ENCODE peak calls at places on chromosomes 2 and 18, in seven cellular contexts. E is iris pigment epithelial cell; T is progenitor cell of endocrine pancreas; B is cardiac fibroblast; A is psoas muscle; H is fibroblast of the aortic adventitia; C is stimulated activated CD8-positive, alpha-beta memory T cell treated with anti-CD3 and anti-CD28 coated beads, Interleukin-15, amount 100 ng/mL, for 1 hour. O is an unnamed sample.

GRCh38 chr2:174035981-174036742 is 71.0 kb upstream of the SP3 start:
- DNase-seq in T (no peak), B (peak), A (no peak), E (peak), C (no peak), H (peak), O (peak)

GRCh38 chr2:219107837-219108236 is 47.1 kb upstream of the IHH start:
- DNase-seq in A (no peak), H (no peak), E (no peak), B (no peak), T (no peak), C (no peak), O (no peak)

GRCh38 chr18:76382265-76382664 is 112.8 kb downstream of the ZNF516 start:
- DNase-seq in E (no peak), T (no peak), H (no peak), B (no peak), C (no peak), A (no peak), O (no peak)

GRCh38 chr2:66888791-66889631 is 454.1 kb downstream of the MEIS1 start:
- DNase-seq in T (no peak), E (peak), C (no peak), B (peak), A (peak), H (peak), O (peak)

GRCh38 chr2:68434981-68435380 is 32.1 kb downstream of the FBXO48 start:
- DNase-seq in C (no peak), H (no peak), B (no peak), T (no peak), E (no peak), A (no peak), O (no peak)

GRCh38 chr2:65536596-65536995 is 104.2 kb upstream of the SPRED2 start:
- DNase-seq in C (no peak), A (no peak), B (no peak), H (no peak), E (no peak), T (no peak), O (no peak)

GRCh38 chr2:15624903-15625302 is 33.2 kb downstream of the DDX1 start:
- DNase-seq in C (no peak), A (no peak), T (no peak), H (no peak), B (no peak), E (no peak), O (no peak)

GRCh38 chr2:25251461-25252273 is 83.3 kb upstream of the POMC start:
- DNase-seq in B (peak), H (no peak), E (peak), T (peak), A (peak), C (no peak), O (no peak)

GRCh38 chr2:38866773-38867443 is 8.8 kb downstream of the DHX57 start:
- DNase-seq in A (no peak), C (no peak), B (no peak), E (peak), H (no peak), T (no peak), O (no peak)

GRCh38 chr2:95023222-95023597 is 2.3 kb upstream of the MAL start:
- DNase-seq in B (no peak), H (no peak), C (no peak), E (no peak), T (no peak), A (no peak), O (no peak)

GRCh38 chr2:226788064-226788463 is 11.6 kb downstream of the IRS1 start:
- DNase-seq in B (no peak), A (no peak), E (no peak), T (no peak), H (peak), C (no peak), O (no peak)

GRCh38 chr2:216388046-216388884 is 16.0 kb upstream of the MARCHF4 start:
- DNase-seq in B (no peak), A (no peak), T (no peak), C (no peak), E (no peak), H (no peak), O (no peak)

GRCh38 chr18:62844850-62845643 is 129.7 kb downstream of the PHLPP1 start:
- DNase-seq in B (no peak), H (no peak), T (no peak), A (no peak), C (no peak), E (no peak), O (no peak)

GRCh38 chr2:30147715-30148611 is 1.2 kb downstream of the YPEL5 start:
- DNase-seq in E (peak), B (peak), C (peak), A (peak), H (peak), T (peak), O (peak)

GRCh38 chr18:13237641-13238040 is 19.1 kb downstream of the LDLRAD4 start:
- DNase-seq in H (no peak), A (no peak), B (no peak), C (no peak), T (no peak), E (no peak), O (no peak)

GRCh38 chr2:230738391-230738811 is 25.8 kb downstream of the CAB39 start:
- DNase-seq in B (peak), C (no peak), E (peak), A (no peak), H (peak), T (no peak), O (no peak)